ENCODE peak calls at places on chromosomes 13 and 19, in four cellular contexts. S is memory B cell, A is NCI-H187, D is globus pallidus. Z is an unnamed sample.

GRCh38 chr19:12721656-12722565 is 1.8 kb downstream of the TNPO2 start:
- DNase-seq in S (peak; percentile 47), A (no peak), D (peak; percentile 62), Z (peak; percentile 60)

GRCh38 chr13:112716841-112717520 is 27.1 kb downstream of the ATP11A start:
- DNase-seq in S (no peak), A (no peak), D (no peak), Z (no peak)

GRCh38 chr19:32309711-32310390 is 35.6 kb upstream of the ZNF507 start:
- DNase-seq in S (no peak), A (no peak), D (no peak), Z (no peak)

GRCh38 chr19:3669134-3669436 is 31.2 kb downstream of the PIP5K1C start:
- DNase-seq in S (no peak), A (no peak), D (no peak), Z (no peak)

GRCh38 chr13:52428295-52428694 is 22.1 kb downstream of the VPS36 start:
- DNase-seq in S (no peak), A (no peak), D (no peak), Z (no peak)

GRCh38 chr19:47598407-47599349 is 10.3 kb upstream of the BICRA start:
- DNase-seq in S (no peak), A (no peak), D (no peak), Z (no peak)

GRCh38 chr19:35309481-35310279 is 17.7 kb downstream of the MAG start:
- DNase-seq in S (no peak), A (no peak), D (no peak), Z (no peak)

GRCh38 chr13:56700324-56700723 is 440.4 kb upstream of the PRR20A start:
- DNase-seq in S (no peak), A (no peak), D (no peak), Z (no peak)

GRCh38 chr19:5193192-5193591 is 147.4 kb downstream of the PTPRS start:
- DNase-seq in S (no peak), A (no peak), D (peak; percentile 35), Z (no peak)

GRCh38 chr13:112814905-112815585 is 125.2 kb downstream of the ATP11A start:
- DNase-seq in S (no peak), A (no peak), D (no peak), Z (no peak)

GRCh38 chr13:40609972-40610726 is 56.3 kb downstream of the FOXO1 start:
- DNase-seq in S (no peak), A (no peak), D (no peak), Z (no peak)

Z was measured in putamen.